ENCODE peak calls at places on chromosomes 12 and 14, in four cellular contexts. Q is mesenchymal stem cell, X is H9, K is H1. U is an unnamed sample.

GRCh38 chr12:51815571-51815970 is 32.9 kb downstream of the FIGNL2 start:
- DNase-seq in K (no peak), X (peak), Q (no peak), U (no peak)

GRCh38 chr14:99899578-99900178 is 106.5 kb downstream of the EML1 start:
- DNase-seq in X (no peak), K (no peak), Q (peak), U (no peak)

GRCh38 chr14:99513183-99513694 is 32.0 kb downstream of the CCNK start:
- DNase-seq in K (no peak), X (no peak), Q (no peak), U (no peak)

GRCh38 chr12:94769040-94769420 is 118.7 kb upstream of the TMCC3 start:
- DNase-seq in K (no peak), Q (no peak), X (no peak), U (no peak)

GRCh38 chr12:49232940-49233841 is 31.7 kb upstream of the TUBA1C start:
- DNase-seq in X (peak), Q (peak), K (peak), U (peak)

GRCh38 chr14:54627325-54627717 is 60.4 kb downstream of the SAMD4A start:
- DNase-seq in X (no peak), K (no peak), Q (no peak), U (no peak)

GRCh38 chr12:118120579-118121363 is 15.2 kb upstream of the PEBP1 start:
- DNase-seq in X (peak), K (peak), Q (peak), U (peak)

GRCh38 chr14:104051092-104051813 is 34.2 kb upstream of the ASPG start:
- DNase-seq in X (no peak), K (no peak), Q (no peak), U (no peak)

GRCh38 chr14:75197338-75197737 is 20.9 kb upstream of the TMED10 start:
- DNase-seq in Q (no peak), X (no peak), K (no peak), U (no peak)

GRCh38 chr12:47272412-47273190 is 192.8 kb upstream of the AMIGO2 start:
- DNase-seq in X (no peak), K (no peak), Q (peak), U (no peak)
- H2BK5ac ChIP-seq in X (no peak), K (no peak), Q (no peak), U (no peak)

GRCh38 chr12:54231236-54231635 is 42.5 kb upstream of the SMUG1 start:
- DNase-seq in K (no peak), X (no peak), Q (no peak), U (no peak)
- H2BK15ac ChIP-seq in K (no peak), X (no peak), Q (no peak), U (no peak)

DNA sequence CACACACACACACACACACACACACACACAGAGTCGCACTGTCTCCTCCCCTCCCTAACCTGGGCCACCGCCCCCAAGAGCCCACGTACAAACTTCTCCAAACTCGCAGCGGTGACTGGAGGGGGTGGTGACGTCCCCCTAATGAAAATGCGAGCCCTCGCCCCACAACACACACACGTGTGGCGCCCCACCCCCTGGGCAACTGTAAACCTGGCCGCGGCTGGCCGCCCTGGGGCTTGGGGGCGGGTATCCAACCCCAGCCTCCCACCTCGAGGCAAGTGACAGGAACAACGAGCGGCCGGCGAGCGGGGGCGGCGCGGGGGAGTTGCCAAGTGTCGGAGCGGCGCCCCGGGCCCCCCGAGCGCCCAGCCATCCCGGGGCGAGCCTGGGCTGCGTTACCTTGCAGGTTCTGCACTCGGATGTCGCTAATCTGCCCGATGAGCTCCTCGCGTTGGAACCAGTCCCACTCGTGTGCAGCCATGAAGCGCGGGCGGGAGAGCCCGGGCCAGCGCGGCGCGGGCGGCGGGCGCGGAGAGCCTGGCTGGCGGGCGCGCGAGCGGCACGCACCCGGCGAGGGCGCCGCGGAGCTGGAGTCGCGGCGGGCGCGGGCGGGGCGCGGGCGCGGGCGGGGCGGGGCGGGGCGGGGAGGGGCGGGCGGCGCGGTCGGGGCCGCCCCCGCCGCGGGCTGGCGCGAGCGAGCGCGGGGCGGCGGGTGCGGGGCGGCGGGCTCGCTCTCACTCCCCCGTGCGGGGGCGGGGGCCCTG is at the start of gene CLMN:
- DNase-seq in Q (peak), K (peak), X (peak), U (peak)
- H2BK12ac ChIP-seq in Q (peak), K (no peak), X (no peak), U (no peak)

GRCh38 chr12:5433081-5433839 is 1.4 kb downstream of the NTF3 start:
- DNase-seq in K (no peak), X (peak), Q (peak), U (peak)
- H2BK5ac ChIP-seq in K (no peak), X (no peak), Q (no peak), U (no peak)

GRCh38 chr12:10167588-10167987 is 4.3 kb downstream of the OLR1 start:
- DNase-seq in Q (peak), K (no peak), X (no peak), U (no peak)
- H2BK15ac ChIP-seq in Q (no peak), K (no peak), X (no peak), U (no peak)

DNA sequence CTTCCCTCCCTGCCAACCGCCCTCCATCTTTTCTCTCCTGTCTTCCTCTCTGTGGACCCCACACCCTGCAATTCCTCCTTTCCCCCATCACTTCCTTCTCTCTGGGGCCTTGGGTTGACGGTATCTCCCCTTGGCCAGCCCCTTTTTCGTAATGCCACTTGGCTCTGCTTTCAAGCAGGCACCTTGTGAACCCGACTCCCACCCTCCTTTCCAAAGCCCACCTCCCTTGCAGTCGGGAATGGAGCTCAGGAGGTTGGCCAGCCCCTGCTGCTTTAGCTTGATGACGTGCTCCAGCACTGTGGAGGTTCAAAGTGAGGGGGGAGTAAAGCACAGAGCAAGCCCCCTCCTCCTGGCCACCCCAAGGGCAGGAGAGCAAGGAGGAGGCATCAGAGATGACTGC is 103.4 kb downstream of the ZFP36L1 start:
- DNase-seq in Q (no peak), X (no peak), K (no peak), U (no peak)
- H2BK12ac ChIP-seq in Q (peak), X (no peak), K (peak), U (no peak)

DNA sequence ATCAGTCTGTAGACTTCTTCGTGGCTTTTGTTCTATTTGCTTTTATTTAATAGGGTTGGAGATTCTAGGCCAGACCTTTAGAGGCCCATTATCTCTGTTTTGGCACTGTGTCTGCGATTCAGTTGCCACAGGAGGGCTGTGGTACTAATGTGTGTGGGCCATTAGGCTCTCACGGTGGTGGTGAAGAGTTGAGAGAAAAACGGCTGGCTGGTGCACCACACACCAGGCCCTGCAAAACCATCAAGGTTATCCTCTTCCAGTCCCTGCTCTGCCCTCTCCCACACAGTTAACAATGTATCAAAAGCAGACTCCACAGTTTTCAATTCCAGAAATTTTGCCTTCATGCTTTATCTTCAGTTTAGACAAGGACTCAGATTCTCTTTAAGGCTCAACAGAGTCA is 97.7 kb downstream of the MYF5 start:
- DNase-seq in K (no peak), X (no peak), Q (no peak), U (no peak)
- H2BK5ac ChIP-seq in K (no peak), X (no peak), Q (no peak), U (no peak)

U was measured in neuronal stem cell.